ENCODE peak calls at places on chromosomes 11 and 22, in ten cellular contexts. G is NCI-H1092; E is NCI-H2171 treated with DMSO at 0.1 percent for 48 hours; M is astrocyte of the spinal cord; B is EH; F is activated CD8-positive, alpha-beta memory T cell treated with anti-CD3 and anti-CD28 coated beads for 4 hours; J is omental fat pad; Y is brain microvascular endothelial cell; W is frontal cortex; X is tibial nerve. L is an unnamed sample.

GRCh38 chr11:119377112-119377901 is 4.2 kb downstream of the USP2 start:
- DNase-seq in E (no peak), F (no peak), G (no peak), B (no peak), M (no peak), J (no peak), X (no peak), Y (no peak), W (no peak), L (peak)

GRCh38 chr22:23504522-23504921 is 75.6 kb downstream of the IGLL1 start:
- DNase-seq in W (no peak), B (peak), F (no peak), Y (no peak), J (no peak), X (no peak), E (peak), M (no peak), G (no peak), L (no peak)

GRCh38 chr11:5280582-5281102 is 10.9 kb upstream of the HBE1 start:
- DNase-seq in X (peak), W (no peak), B (peak), M (peak), Y (peak), F (no peak), E (peak), J (peak), G (no peak), L (peak)

GRCh38 chr11:1253103-1253485 is 30.2 kb downstream of the MUC5B start:
- DNase-seq in B (no peak), X (no peak), M (no peak), W (no peak), Y (no peak), F (no peak), E (no peak), G (no peak), J (no peak), L (no peak)

GRCh38 chr11:88016392-88017020 is 158.7 kb downstream of the RAB38 start:
- DNase-seq in X (peak), M (peak), W (no peak), E (peak), B (peak), Y (peak), G (peak), F (peak), J (peak), L (peak)

GRCh38 chr11:36222755-36223635 is 66.2 kb downstream of the COMMD9 start:
- DNase-seq in X (no peak), F (no peak), B (no peak), M (peak), J (no peak), G (no peak), W (no peak), E (peak), Y (no peak), L (no peak)

GRCh38 chr11:13143486-13144297 is 133.9 kb upstream of the BMAL1 start:
- DNase-seq in E (no peak), J (no peak), M (no peak), F (no peak), G (no peak), Y (no peak), B (no peak), X (no peak), W (no peak), L (no peak)

GRCh38 chr11:118928870-118929495 is 3.3 kb upstream of the BCL9L start:
- DNase-seq in J (no peak), M (peak), B (peak), E (peak), Y (no peak), W (no peak), X (no peak), G (peak), F (no peak), L (no peak)

GRCh38 chr11:63610604-63611394 is 3.4 kb downstream of the PLAAT3 start:
- DNase-seq in W (no peak), M (peak), B (no peak), X (no peak), G (no peak), J (no peak), F (no peak), Y (peak), E (peak), L (peak)

GRCh38 chr11:3605721-3606324 is 36.0 kb downstream of the ART5 start:
- DNase-seq in W (no peak), G (no peak), Y (no peak), M (no peak), X (no peak), B (no peak), J (no peak), F (no peak), E (no peak), L (no peak)

GRCh38 chr11:125300791-125301218 is 136.3 kb downstream of the PKNOX2 start:
- DNase-seq in B (peak), J (no peak), F (no peak), M (peak), Y (peak), W (no peak), G (no peak), X (no peak), E (peak), L (peak)

GRCh38 chr22:28440517-28441366 is 238.9 kb downstream of the TTC28 start:
- DNase-seq in J (no peak), Y (peak), F (no peak), X (no peak), W (peak), M (peak), B (peak), G (no peak), E (peak), L (no peak)

GRCh38 chr11:31995525-31996123 is 95.2 kb upstream of the RCN1 start:
- DNase-seq in Y (no peak), E (peak), M (peak), W (no peak), G (no peak), F (no peak), X (no peak), J (no peak), B (peak), L (no peak)

GRCh38 chr22:35085621-35086020 is 19.7 kb downstream of the ISX start:
- DNase-seq in F (no peak), J (no peak), W (no peak), B (no peak), X (no peak), Y (no peak), M (no peak), E (peak), G (no peak), L (no peak)

GRCh38 chr22:44597616-44598015 is 99.6 kb upstream of the RTL6 start:
- DNase-seq in Y (no peak), B (peak), X (no peak), G (peak), F (no peak), J (no peak), W (no peak), M (no peak), E (peak), L (no peak)

GRCh38 chr11:4090258-4090657 is 4.3 kb upstream of the RRM1 start:
- DNase-seq in X (no peak), J (no peak), Y (no peak), F (no peak), E (no peak), W (no peak), M (no peak), B (no peak), G (no peak), L (no peak)

GRCh38 chr22:33865248-33865647 is 55.0 kb downstream of the LARGE1 start:
- DNase-seq in J (no peak), M (no peak), W (no peak), X (no peak), Y (no peak), E (no peak), F (no peak), G (no peak), B (no peak), L (no peak)

GRCh38 chr11:42175203-42175602 is 715.8 kb upstream of the LRRC4C start:
- DNase-seq in M (peak), X (no peak), F (no peak), E (no peak), Y (peak), B (peak), W (no peak), G (no peak), J (no peak), L (no peak)

GRCh38 chr11:116890607-116891006 is 53.2 kb upstream of the APOA1 start:
- DNase-seq in E (no peak), F (no peak), G (no peak), X (no peak), W (no peak), M (no peak), B (no peak), Y (no peak), J (no peak), L (no peak)

GRCh38 chr22:19974935-19975706 is 33.5 kb upstream of the TXNRD2 start:
- DNase-seq in G (no peak), F (no peak), J (no peak), W (no peak), B (no peak), E (peak), Y (no peak), X (no peak), M (no peak), L (no peak)

GRCh38 chr11:110172666-110173065 is 79.5 kb downstream of the ZC3H12C start:
- DNase-seq in E (no peak), W (no peak), M (no peak), X (no peak), F (no peak), J (no peak), G (no peak), B (no peak), Y (no peak), L (no peak)

GRCh38 chr22:28029962-28030361 is 110.9 kb upstream of the PITPNB start:
- DNase-seq in M (no peak), J (no peak), X (no peak), B (no peak), E (peak), W (no peak), F (no peak), G (no peak), Y (no peak), L (peak)

GRCh38 chr11:85694385-85694980 is 8.5 kb upstream of the CCDC89 start:
- DNase-seq in E (peak), B (peak), W (no peak), J (no peak), X (no peak), F (no peak), G (no peak), Y (peak), M (peak), L (no peak)

GRCh38 chr11:8069771-8070170 is 11.2 kb upstream of the TUB start:
- DNase-seq in J (no peak), G (no peak), X (no peak), E (no peak), Y (no peak), M (no peak), B (no peak), W (no peak), F (no peak), L (no peak)

GRCh38 chr11:129530154-129530895 is 154.7 kb downstream of the BARX2 start:
- DNase-seq in B (no peak), J (no peak), F (no peak), X (no peak), W (peak), G (no peak), M (no peak), E (no peak), Y (no peak), L (no peak)

GRCh38 chr22:27719535-27720227 is 81.9 kb downstream of the MN1 start:
- DNase-seq in W (peak), E (peak), X (no peak), J (no peak), M (no peak), B (peak), Y (peak), G (no peak), F (no peak), L (peak)

GRCh38 chr11:4184163-4184916 is 89.7 kb downstream of the RRM1 start:
- DNase-seq in B (no peak), J (no peak), E (no peak), X (no peak), F (no peak), M (no peak), Y (no peak), G (no peak), W (no peak), L (no peak)

GRCh38 chr11:1919428-1920127 is at the start of gene TNNT3:
- DNase-seq in M (no peak), W (peak), E (no peak), J (no peak), B (no peak), G (no peak), Y (no peak), F (no peak), X (no peak), L (no peak)

L was measured in lower leg skin.